ENCODE peak calls at places on chromosomes 7 and 10, in eight cellular contexts. B is aorta, L is ovary, A is SK-N-SH, H is astrocyte, I is kidney, E is body of pancreas, G is fibroblast of lung. W is an unnamed sample.
A peak's percentile ranks its signal among the peaks of the same experiment; 100 is the strongest.

GRCh38 chr10:97553575-97554100 is 18.9 kb upstream of the ANKRD2 start:
- DNase-seq in B (peak; percentile 90), L (peak; percentile 72), A (peak; percentile 80), H (peak; percentile 46), I (no peak), E (peak; percentile 67), G (peak; percentile 81), W (peak; percentile 78)

GRCh38 chr7:5218564-5219360 is 28.7 kb downstream of the WIPI2 start:
- DNase-seq in B (peak; percentile 39), L (no peak), A (no peak), H (no peak), I (peak; percentile 49), E (no peak), G (no peak), W (no peak)

GRCh38 chr7:3114917-3115316 is 71.2 kb upstream of the CARD11 start:
- DNase-seq in B (no peak), L (no peak), A (no peak), H (no peak), I (no peak), E (no peak), G (no peak), W (no peak)

GRCh38 chr7:83475403-83475802 is 173.5 kb downstream of the SEMA3E start:
- DNase-seq in B (no peak), L (no peak), A (no peak), H (no peak), I (no peak), E (no peak), G (no peak), W (no peak)

GRCh38 chr10:63264852-63265617 is 131.9 kb downstream of the NRBF2 start:
- DNase-seq in B (no peak), L (no peak), A (peak; percentile 46), H (peak; percentile 42), I (no peak), E (peak; percentile 43), G (peak; percentile 76), W (no peak)

GRCh38 chr7:155593455-155594162 is 47.2 kb upstream of the CNPY1 start:
- DNase-seq in B (no peak), L (no peak), A (no peak), H (no peak), I (peak; percentile 63), E (no peak), G (no peak), W (no peak)

GRCh38 chr10:29998142-29998808 is 61.1 kb downstream of the JCAD start:
- DNase-seq in B (peak; percentile 87), L (peak; percentile 79), A (peak; percentile 71), H (peak; percentile 51), I (peak; percentile 84), E (peak; percentile 75), G (peak; percentile 88), W (peak; percentile 84)

GRCh38 chr7:40234046-40234445 is 99.2 kb downstream of the SUGCT start:
- DNase-seq in B (no peak), L (no peak), A (no peak), H (no peak), I (no peak), E (peak; percentile 70), G (no peak), W (no peak)

GRCh38 chr10:31318854-31319601 is at the start of gene ZEB1:
- DNase-seq in B (peak; percentile 92), L (peak; percentile 93), A (peak; percentile 94), H (peak; percentile 96), I (peak; percentile 93), E (peak; percentile 96), G (peak; percentile 94), W (peak; percentile 86)

GRCh38 chr7:75033064-75033463 is 40.5 kb downstream of the RCC1L start:
- DNase-seq in B (no peak), L (no peak), A (peak; percentile 74), H (no peak), I (no peak), E (no peak), G (no peak), W (no peak)

GRCh38 chr7:129438839-129439640 is 4.8 kb downstream of the STRIP2 start:
- DNase-seq in B (no peak), L (no peak), A (no peak), H (peak; percentile 69), I (no peak), E (no peak), G (peak; percentile 51), W (no peak)

GRCh38 chr7:19107392-19108147 is 9.9 kb downstream of the TWIST1 start:
- DNase-seq in B (peak; percentile 74), L (no peak), A (peak; percentile 77), H (peak; percentile 59), I (no peak), E (peak; percentile 21), G (peak; percentile 70), W (peak; percentile 66)

GRCh38 chr7:2175514-2175913 is 57.2 kb downstream of the MAD1L1 start:
- DNase-seq in B (no peak), L (peak; percentile 42), A (peak; percentile 81), H (peak; percentile 98), I (no peak), E (no peak), G (peak; percentile 96), W (peak; percentile 63)

GRCh38 chr10:117130862-117131389 is 7.1 kb downstream of the VAX1 start:
- DNase-seq in B (no peak), L (no peak), A (no peak), H (no peak), I (no peak), E (no peak), G (no peak), W (no peak)

GRCh38 chr10:130659528-130659927 is 523.3 kb downstream of the GLRX3 start:
- DNase-seq in B (no peak), L (no peak), A (no peak), H (no peak), I (no peak), E (no peak), G (no peak), W (peak; percentile 16)

GRCh38 chr7:20827172-20827571 is 40.5 kb upstream of the SP8 start:
- DNase-seq in B (no peak), L (no peak), A (no peak), H (no peak), I (no peak), E (no peak), G (no peak), W (no peak)

GRCh38 chr10:125411724-125412123 is 251.4 kb upstream of the CTBP2 start:
- DNase-seq in B (no peak), L (no peak), A (no peak), H (peak; percentile 91), I (no peak), E (no peak), G (peak; percentile 85), W (no peak)

GRCh38 chr10:10045765-10046028 is 972.0 kb upstream of the CELF2 start:
- DNase-seq in B (no peak), L (no peak), A (no peak), H (no peak), I (no peak), E (no peak), G (no peak), W (no peak)

GRCh38 chr7:5695037-5695708 is 86.3 kb downstream of the RNF216 start:
- DNase-seq in B (peak; percentile 89), L (peak; percentile 48), A (no peak), H (peak; percentile 97), I (peak; percentile 83), E (peak; percentile 21), G (peak; percentile 87), W (no peak)

GRCh38 chr10:102501201-102502028 is 1.1 kb downstream of the ACTR1A start:
- DNase-seq in B (peak; percentile 19), L (no peak), A (no peak), H (no peak), I (no peak), E (no peak), G (peak; percentile 17), W (no peak)

GRCh38 chr7:151245360-151246160 is 2.9 kb downstream of the SMARCD3 start:
- DNase-seq in B (peak; percentile 87), L (peak; percentile 60), A (peak; percentile 97), H (no peak), I (peak; percentile 80), E (peak; percentile 61), G (no peak), W (no peak)

GRCh38 chr10:30059209-30060107 is at the start of gene JCAD:
- DNase-seq in B (peak; percentile 95), L (peak; percentile 79), A (peak; percentile 89), H (no peak), I (peak; percentile 93), E (peak; percentile 84), G (no peak), W (peak; percentile 78)

GRCh38 chr10:70901276-70901878 is 13.0 kb upstream of the PCBD1 start:
- DNase-seq in B (no peak), L (no peak), A (no peak), H (no peak), I (no peak), E (no peak), G (no peak), W (no peak)

DNA sequence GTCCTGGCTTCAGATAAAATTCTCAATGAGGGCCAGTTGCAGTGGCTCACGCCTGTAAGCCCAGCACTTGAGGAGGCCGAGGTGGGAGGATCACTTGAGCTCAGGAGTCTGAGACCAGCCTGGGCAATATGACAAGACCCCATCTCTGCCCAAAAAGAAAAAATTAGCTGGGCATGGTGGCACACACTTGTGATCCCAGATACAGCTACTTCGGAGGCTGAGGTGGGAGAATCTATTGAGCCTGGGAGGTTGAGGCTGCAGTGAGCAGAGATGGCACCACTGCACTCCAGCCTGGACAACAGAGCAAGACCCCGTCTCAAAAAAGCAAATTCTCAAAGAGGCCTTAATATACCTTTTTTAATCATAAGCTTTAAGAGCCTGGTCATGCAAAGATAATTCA is 142.9 kb downstream of the CUX1 start:
- DNase-seq in B (no peak), L (no peak), A (no peak), H (no peak), I (no peak), E (no peak), G (no peak), W (no peak)
- H3K4me1 ChIP-seq in B (no peaks in the 10 kb centered on the region), L (no peaks in the 10 kb centered on the region), A (peaks cover 18% of the 10 kb centered on the region), H (no peaks in the 10 kb centered on the region), I (no peaks in the 10 kb centered on the region), E (no peaks in the 10 kb centered on the region), G (no peaks in the 10 kb centered on the region), W (no peaks in the 10 kb centered on the region)

GRCh38 chr10:119268428-119268827 is 61.1 kb downstream of the GRK5 start:
- DNase-seq in B (no peak), L (no peak), A (no peak), H (no peak), I (no peak), E (no peak), G (no peak), W (no peak)
- H3K4me1 ChIP-seq in B (no peaks in the 10 kb centered on the region), L (peaks cover 23% of the 10 kb centered on the region), A (peaks cover 27% of the 10 kb centered on the region), H (peaks cover 14% of the 10 kb centered on the region), I (no peaks in the 10 kb centered on the region), E (peaks cover 18% of the 10 kb centered on the region), G (peaks cover 21% of the 10 kb centered on the region), W (no peaks in the 10 kb centered on the region)

GRCh38 chr7:23349484-23350157 is 50.5 kb downstream of the MALSU1 start:
- DNase-seq in B (no peak), L (no peak), A (peak; percentile 32), H (peak; percentile 90), I (no peak), E (no peak), G (peak; percentile 67), W (no peak)
- H3K4me1 ChIP-seq in B (no peaks in the 10 kb centered on the region), L (no peaks in the 10 kb centered on the region), A (peaks cover 14% of the 10 kb centered on the region), H (peaks cover 77% of the 10 kb centered on the region), I (no peaks in the 10 kb centered on the region), E (no peaks in the 10 kb centered on the region), G (peaks cover 15% of the 10 kb centered on the region), W (no peaks in the 10 kb centered on the region)

DNA sequence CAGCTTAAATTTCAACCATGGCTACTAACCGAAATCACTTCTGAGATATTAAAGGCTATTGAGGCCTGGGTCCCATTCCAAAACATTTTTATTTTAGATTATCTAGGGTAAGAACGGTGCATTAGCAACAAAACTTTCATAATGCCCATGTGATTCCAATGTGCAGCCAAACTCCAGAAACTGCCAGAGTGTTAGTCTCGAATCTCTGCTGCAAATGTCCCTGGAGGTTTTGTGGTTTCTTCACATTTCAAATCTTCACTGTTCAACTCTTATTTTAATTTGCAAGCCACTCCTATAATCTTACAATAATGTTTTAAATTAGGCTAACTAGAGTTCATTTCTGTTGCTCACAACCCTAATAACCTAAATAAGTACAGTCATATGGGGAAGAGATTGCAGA is 357.0 kb downstream of the PHF14 start:
- DNase-seq in B (no peak), L (no peak), A (no peak), H (no peak), I (no peak), E (no peak), G (no peak), W (no peak)
- H3K4me1 ChIP-seq in B (no peaks in the 10 kb centered on the region), L (no peaks in the 10 kb centered on the region), A (no peaks in the 10 kb centered on the region), H (no peaks in the 10 kb centered on the region), I (no peaks in the 10 kb centered on the region), E (no peaks in the 10 kb centered on the region), G (no peaks in the 10 kb centered on the region), W (no peaks in the 10 kb centered on the region)